ENCODE peak calls at places on chromosome 17, in five cellular contexts. G, W, A, Y and B are unnamed samples.

GRCh38 chr17:79808763-79809529 is 12.1 kb upstream of the CBX8 start:
- DNase-seq in G (no peak), W (peak), A (no peak), Y (no peak), B (no peak)

GRCh38 chr17:8109669-8110455 is 8.5 kb downstream of the ALOXE3 start:
- DNase-seq in W (peak), G (peak), Y (no peak), A (peak), B (peak)

GRCh38 chr17:69763503-69763902 is 311.5 kb upstream of the KCNJ16 start:
- DNase-seq in A (no peak), Y (peak), W (no peak), G (no peak), B (no peak)

GRCh38 chr17:67663445-67663844 is 54.3 kb upstream of the NOL11 start:
- DNase-seq in Y (no peak), A (no peak), G (no peak), W (no peak), B (no peak)

GRCh38 chr17:33964344-33964979 is 290.6 kb upstream of the CCL2 start:
- DNase-seq in A (no peak), W (peak), G (no peak), Y (no peak), B (no peak)

GRCh38 chr17:39916918-39917317 is 1.5 kb downstream of the GSDMB start:
- DNase-seq in G (no peak), W (no peak), Y (peak), A (no peak), B (no peak)

GRCh38 chr17:30378191-30378796 is 433 bp upstream of the CPD start:
- DNase-seq in G (no peak), A (peak), W (no peak), Y (peak), B (peak)

GRCh38 chr17:30576326-30576861 is 99.2 kb downstream of the GOSR1 start:
- DNase-seq in G (no peak), A (no peak), W (no peak), Y (no peak), B (no peak)

GRCh38 chr17:67403065-67403464 is 26.0 kb downstream of the PITPNC1 start:
- DNase-seq in A (no peak), W (no peak), G (no peak), Y (no peak), B (no peak)

GRCh38 chr17:38579934-38580333 is 25.8 kb downstream of the SRCIN1 start:
- DNase-seq in G (no peak), W (no peak), A (no peak), Y (peak), B (no peak)

GRCh38 chr17:68591583-68591982 is 9.6 kb downstream of the FAM20A start:
- DNase-seq in G (no peak), Y (no peak), W (peak), A (peak), B (no peak)

GRCh38 chr17:32771396-32771795 is 105.5 kb downstream of the MYO1D start:
- DNase-seq in Y (no peak), G (no peak), W (no peak), A (no peak), B (no peak)

GRCh38 chr17:81081619-81082176 is 46.7 kb downstream of the BAIAP2 start:
- DNase-seq in A (no peak), G (no peak), Y (no peak), W (no peak), B (no peak)

GRCh38 chr17:78817123-78817522 is 23.5 kb downstream of the USP36 start:
- DNase-seq in W (no peak), A (no peak), Y (no peak), G (no peak), B (no peak)

GRCh38 chr17:47729486-47729885 is 3.5 kb upstream of the TBX21 start:
- DNase-seq in A (no peak), Y (no peak), G (no peak), W (no peak), B (no peak)

GRCh38 chr17:40121191-40121885 is 433 bp upstream of the MSL1 start:
- DNase-seq in A (peak), W (no peak), Y (peak), G (no peak), B (peak)

GRCh38 chr17:15918661-15919259 is 26.2 kb upstream of the ADORA2B start:
- DNase-seq in W (peak), A (peak), G (no peak), Y (no peak), B (no peak)

GRCh38 chr17:81412490-81413093 is 17.3 kb downstream of the BAHCC1 start:
- DNase-seq in W (no peak), A (no peak), Y (peak), G (no peak), B (no peak)

GRCh38 chr17:77417575-77417974 is 276.8 kb downstream of the SEC14L1 start:
- DNase-seq in A (no peak), Y (no peak), W (no peak), G (no peak), B (no peak)

GRCh38 chr17:41163828-41164227 is 3.3 kb upstream of the KRTAP4-4 start:
- DNase-seq in A (no peak), W (no peak), Y (no peak), G (no peak), B (no peak)

GRCh38 chr17:46026045-46026814 is 27.2 kb downstream of the STH start:
- DNase-seq in Y (no peak), A (no peak), W (no peak), G (no peak), B (no peak)

GRCh38 chr17:78133179-78133951 is 2.8 kb downstream of the TMC8 start:
- DNase-seq in W (no peak), A (no peak), G (no peak), Y (no peak), B (no peak)

GRCh38 chr17:4485676-4486646 is 12.7 kb upstream of the SPNS2 start:
- DNase-seq in Y (no peak), A (no peak), W (no peak), G (no peak), B (no peak)

GRCh38 chr17:10652984-10653680 is 4.0 kb downstream of the MYH3 start:
- DNase-seq in G (no peak), Y (no peak), W (no peak), A (no peak), B (no peak)

GRCh38 chr17:34706029-34706428 is 126.6 kb downstream of the TMEM132E start:
- DNase-seq in G (peak), W (no peak), Y (peak), A (peak), B (no peak)

GRCh38 chr17:80652751-80653330 is 108.2 kb downstream of the RPTOR start:
- DNase-seq in W (no peak), A (no peak), G (no peak), Y (peak), B (no peak)

GRCh38 chr17:3890893-3891219 is 2.0 kb downstream of the CAMKK1 start:
- DNase-seq in W (no peak), A (no peak), G (no peak), Y (no peak), B (no peak)

GRCh38 chr17:7632492-7632894 is 2.6 kb downstream of the SHBG start:
- DNase-seq in G (no peak), W (no peak), Y (peak), A (no peak), B (no peak)

GRCh38 chr17:7589204-7589868 is 558 bp downstream of the SOX15 start:
- DNase-seq in A (peak), W (peak), Y (peak), G (peak), B (peak)

GRCh38 chr17:16975266-16975651 is 3.3 kb upstream of the TNFRSF13B start:
- DNase-seq in W (no peak), A (no peak), G (no peak), Y (no peak), B (no peak)

GRCh38 chr17:80925668-80926067 is 66.0 kb upstream of the CHMP6 start:
- DNase-seq in Y (no peak), G (no peak), W (no peak), A (no peak), B (no peak)